ENCODE peak calls at places on chromosomes 1 and 21, in ten cellular contexts. U is stomach, L is GM23338, F is prostate gland, A is spleen, J is SK-N-SH, O is HCT116, D is transverse colon, H is sigmoid colon, W is breast epithelium. I is an unnamed sample.

GRCh38 chr1:206699626-206700025 is 14.9 kb downstream of the MAPKAPK2 start:
- DNase-seq in U (no peak), L (no peak), F (no peak), A (no peak), J (no peak), O (no peak), D (no peak), H (peak; percentile 83), W (no peak), I (no peak)

GRCh38 chr1:82388679-82389078 is 587.9 kb downstream of the ADGRL2 start:
- DNase-seq in U (no peak), L (no peak), F (peak; percentile 36), A (no peak), J (no peak), O (no peak), D (no peak), H (no peak), W (no peak), I (no peak)

GRCh38 chr1:1129309-1129708 is 13.4 kb upstream of the C1orf159 start:
- DNase-seq in U (no peak), L (no peak), F (no peak), A (peak; percentile 66), J (no peak), O (no peak), D (no peak), H (no peak), W (no peak), I (no peak)

GRCh38 chr21:37699024-37699770 is 217.1 kb downstream of the KCNJ6 start:
- DNase-seq in U (no peak), L (no peak), F (no peak), A (no peak), J (peak; percentile 27), O (no peak), D (no peak), H (no peak), W (no peak), I (no peak)

GRCh38 chr1:21681426-21681825 is 12.3 kb upstream of the RAP1GAP start:
- DNase-seq in U (no peak), L (no peak), F (no peak), A (no peak), J (no peak), O (no peak), D (no peak), H (no peak), W (no peak), I (no peak)

GRCh38 chr1:240831922-240832321 is 220.0 kb upstream of the GREM2 start:
- DNase-seq in U (no peak), L (no peak), F (no peak), A (no peak), J (no peak), O (no peak), D (no peak), H (no peak), W (no peak), I (no peak)

GRCh38 chr1:224510880-224511645 is 76.5 kb upstream of the WDR26 start:
- DNase-seq in U (no peak), L (no peak), F (no peak), A (no peak), J (no peak), O (no peak), D (no peak), H (no peak), W (no peak), I (no peak)

GRCh38 chr1:218380125-218380977 is 35.2 kb downstream of the TGFB2 start:
- DNase-seq in U (peak; percentile 54), L (no peak), F (peak; percentile 46), A (no peak), J (no peak), O (no peak), D (no peak), H (no peak), W (peak; percentile 63), I (no peak)

GRCh38 chr1:214453109-214453722 is 98.2 kb downstream of the PTPN14 start:
- DNase-seq in U (no peak), L (no peak), F (no peak), A (no peak), J (no peak), O (no peak), D (no peak), H (no peak), W (no peak), I (no peak)

GRCh38 chr1:214451591-214451990 is 99.8 kb downstream of the PTPN14 start:
- DNase-seq in U (no peak), L (no peak), F (no peak), A (no peak), J (no peak), O (no peak), D (no peak), H (no peak), W (no peak), I (no peak)

GRCh38 chr1:214449371-214449770 is 102.0 kb downstream of the PTPN14 start:
- DNase-seq in U (no peak), L (no peak), F (no peak), A (no peak), J (no peak), O (no peak), D (no peak), H (no peak), W (no peak), I (no peak)

GRCh38 chr1:214454619-214455396 is 96.6 kb downstream of the PTPN14 start:
- DNase-seq in U (no peak), L (no peak), F (no peak), A (no peak), J (no peak), O (no peak), D (no peak), H (no peak), W (no peak), I (no peak)

DNA sequence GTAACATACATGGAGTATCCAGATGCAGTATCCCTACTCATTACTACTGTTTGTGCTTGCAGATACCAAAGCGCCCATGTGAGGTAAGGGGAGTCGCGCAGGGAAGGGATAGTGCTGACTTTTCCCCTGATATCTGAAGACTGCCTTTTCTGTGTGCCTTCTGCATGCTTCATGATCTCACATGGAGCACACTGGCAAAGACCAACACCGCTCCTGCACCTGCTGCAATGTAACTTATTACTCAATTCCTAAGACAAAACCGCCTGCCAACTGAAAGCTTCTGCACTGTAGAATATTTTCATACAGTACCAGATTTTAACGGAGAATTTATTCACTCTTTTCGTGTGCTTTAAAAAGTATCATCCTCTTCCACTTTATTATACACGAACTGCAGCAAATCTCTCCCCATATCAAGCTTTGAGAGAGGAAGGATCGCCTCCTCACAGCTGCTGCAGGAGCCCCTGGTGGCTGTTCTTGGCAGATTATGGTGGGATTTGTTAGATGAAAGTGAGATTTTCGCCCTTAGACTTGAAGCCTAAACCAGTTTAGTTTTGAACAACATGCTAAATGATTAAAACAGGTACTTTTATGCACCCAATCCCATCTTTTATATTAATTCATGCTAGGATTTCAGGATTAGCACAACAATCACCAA is 99.1 kb downstream of the PTPN14 start:
- DNase-seq in U (no peak), L (peak; percentile 64), F (no peak), A (no peak), J (no peak), O (no peak), D (no peak), H (no peak), W (no peak), I (no peak)
- H3K27me3 ChIP-seq in U (no peaks in the 10 kb centered on the region), L (no peaks in the 10 kb centered on the region), F (no peaks in the 10 kb centered on the region), A (no peaks in the 10 kb centered on the region), J (no peaks in the 10 kb centered on the region), O (no peaks in the 10 kb centered on the region), D (no peaks in the 10 kb centered on the region), H (no peaks in the 10 kb centered on the region), W (no peaks in the 10 kb centered on the region), I (no peaks in the 10 kb centered on the region)

DNA sequence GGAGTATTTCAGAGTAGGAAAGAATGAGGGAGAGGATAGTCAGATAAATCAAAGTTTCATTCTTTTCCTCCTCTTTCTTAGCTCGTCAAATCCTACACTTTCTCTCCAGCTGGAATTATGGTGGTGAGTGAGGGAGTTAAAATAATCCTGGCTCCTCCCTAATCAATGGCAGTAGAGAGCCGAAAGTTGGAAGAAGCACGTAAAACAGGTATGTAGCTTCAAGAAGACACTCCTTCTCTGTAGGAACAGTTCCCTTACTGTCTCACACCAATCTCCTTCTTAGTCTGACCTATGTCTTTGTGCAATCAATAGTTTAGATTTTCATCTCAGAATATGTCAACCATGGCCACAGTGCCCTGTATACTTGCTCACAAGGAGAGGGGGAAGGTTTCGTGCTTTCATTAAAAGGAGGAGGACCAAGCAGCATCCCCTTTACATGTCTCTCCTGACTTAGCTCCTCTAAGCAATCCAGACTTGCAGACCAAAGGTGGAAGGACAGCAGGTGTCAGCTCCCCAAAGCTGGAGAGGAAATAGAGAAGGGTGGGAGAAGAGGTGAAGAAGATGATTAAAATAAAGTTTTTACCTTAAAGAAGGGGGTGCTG is 872 bp downstream of the MINDY1 start:
- DNase-seq in U (no peak), L (no peak), F (no peak), A (no peak), J (no peak), O (no peak), D (no peak), H (no peak), W (no peak), I (no peak)
- TF ChIP-seq POLR2AphosphoS5 in U (no peak), L (no peak), F (no peak), A (no peak), J (no peak), O (no peak), D (no peak), H (no peak), W (no peak), I (no peak)

GRCh38 chr21:42279888-42280287 is 35.3 kb downstream of the TFF3 start:
- DNase-seq in U (no peak), L (no peak), F (no peak), A (no peak), J (no peak), O (no peak), D (no peak), H (no peak), W (no peak), I (no peak)

GRCh38 chr21:42282021-42282420 is 33.2 kb downstream of the TFF3 start:
- DNase-seq in U (no peak), L (no peak), F (no peak), A (no peak), J (no peak), O (no peak), D (no peak), H (no peak), W (no peak), I (no peak)

GRCh38 chr21:42279341-42279871 is 35.8 kb downstream of the TFF3 start:
- DNase-seq in U (no peak), L (no peak), F (no peak), A (peak; percentile 64), J (no peak), O (no peak), D (no peak), H (no peak), W (no peak), I (no peak)

GRCh38 chr21:42281196-42281680 is 34.0 kb downstream of the TFF3 start:
- DNase-seq in U (no peak), L (no peak), F (no peak), A (no peak), J (no peak), O (no peak), D (no peak), H (no peak), W (no peak), I (no peak)

GRCh38 chr21:42280356-42281195 is 34.6 kb downstream of the TFF3 start:
- DNase-seq in U (no peak), L (no peak), F (no peak), A (no peak), J (no peak), O (no peak), D (no peak), H (no peak), W (no peak), I (no peak)
- H3K27me3 ChIP-seq in U (no peaks in the 10 kb centered on the region), L (no peaks in the 10 kb centered on the region), F (no peaks in the 10 kb centered on the region), A (no peaks in the 10 kb centered on the region), J (no peaks in the 10 kb centered on the region), O (no peaks in the 10 kb centered on the region), D (no peaks in the 10 kb centered on the region), H (no peaks in the 10 kb centered on the region), W (no peaks in the 10 kb centered on the region), I (no peaks in the 10 kb centered on the region)

GRCh38 chr1:192575499-192576189 is at the start of gene RGS1:
- DNase-seq in U (peak; percentile 56), L (peak; percentile 8), F (no peak), A (peak; percentile 70), J (no peak), O (no peak), D (peak; percentile 76), H (peak; percentile 68), W (no peak), I (no peak)

GRCh38 chr1:192578144-192578909 is 2.8 kb downstream of the RGS1 start:
- DNase-seq in U (no peak), L (no peak), F (no peak), A (no peak), J (no peak), O (no peak), D (no peak), H (no peak), W (no peak), I (no peak)

GRCh38 chr1:192576190-192577144 is 894 bp downstream of the RGS1 start:
- DNase-seq in U (no peak), L (no peak), F (no peak), A (no peak), J (no peak), O (no peak), D (no peak), H (no peak), W (no peak), I (no peak)

GRCh38 chr1:192579319-192579738 is 3.8 kb downstream of the RGS1 start:
- DNase-seq in U (no peak), L (peak; percentile 24), F (no peak), A (no peak), J (no peak), O (no peak), D (no peak), H (no peak), W (no peak), I (no peak)

GRCh38 chr1:192577145-192578140 is 1.9 kb downstream of the RGS1 start:
- DNase-seq in U (no peak), L (no peak), F (no peak), A (no peak), J (no peak), O (no peak), D (no peak), H (no peak), W (no peak), I (no peak)
- TF ChIP-seq POLR2AphosphoS5 in U (no peak), L (no peak), F (no peak), A (no peak), J (no peak), O (no peak), D (no peak), H (no peak), W (no peak), I (no peak)

I was measured in vagina.